ENCODE peak calls at places on chromosomes 2 and 18, in five cellular contexts. One of them, this sample, is unnamed.
A peak's percentile ranks its signal among the peaks of the same experiment; 100 is the strongest.

GRCh38 chr18:13178976-13179375 is 39.6 kb upstream of the LDLRAD4 start:
- DNase-seq in cardiac fibroblast: no peak
- DNase-seq in LNCaP clone FGC: no peak
- DNase-seq in dorsolateral prefrontal cortex: no peak
- DNase-seq in colonic mucosa: no peak
- DNase-seq in this sample: peak; percentile 35

GRCh38 chr2:84493494-84493893 is 22.8 kb upstream of the DNAH6 start:
- DNase-seq in cardiac fibroblast: peak; percentile 92
- DNase-seq in LNCaP clone FGC: no peak
- DNase-seq in dorsolateral prefrontal cortex: no peak
- DNase-seq in colonic mucosa: no peak
- DNase-seq in this sample: peak; percentile 75

GRCh38 chr18:77766421-77766820 is 516.8 kb downstream of the GALR1 start:
- DNase-seq in cardiac fibroblast: no peak
- DNase-seq in LNCaP clone FGC: no peak
- DNase-seq in dorsolateral prefrontal cortex: no peak
- DNase-seq in colonic mucosa: no peak
- DNase-seq in this sample: no peak

GRCh38 chr2:160076935-160077334 is 14.5 kb upstream of the PLA2R1 start:
- DNase-seq in cardiac fibroblast: no peak
- DNase-seq in LNCaP clone FGC: no peak
- DNase-seq in dorsolateral prefrontal cortex: no peak
- DNase-seq in colonic mucosa: no peak
- DNase-seq in this sample: no peak

GRCh38 chr2:219748673-219749570 is 121.5 kb downstream of the SLC4A3 start:
- DNase-seq in cardiac fibroblast: no peak
- DNase-seq in LNCaP clone FGC: no peak
- DNase-seq in dorsolateral prefrontal cortex: no peak
- DNase-seq in colonic mucosa: no peak
- DNase-seq in this sample: no peak

GRCh38 chr2:64319930-64320329 is 134.0 kb upstream of the LGALSL start:
- DNase-seq in cardiac fibroblast: no peak
- DNase-seq in LNCaP clone FGC: no peak
- DNase-seq in dorsolateral prefrontal cortex: no peak
- DNase-seq in colonic mucosa: no peak
- DNase-seq in this sample: no peak

GRCh38 chr2:120932472-120932871 is 196.8 kb downstream of the GLI2 start:
- DNase-seq in cardiac fibroblast: no peak
- DNase-seq in LNCaP clone FGC: no peak
- DNase-seq in dorsolateral prefrontal cortex: no peak
- DNase-seq in colonic mucosa: no peak
- DNase-seq in this sample: no peak

GRCh38 chr2:177242136-177242987 is 22.2 kb downstream of the NFE2L2 start:
- DNase-seq in cardiac fibroblast: peak; percentile 94
- DNase-seq in LNCaP clone FGC: peak; percentile 74
- DNase-seq in dorsolateral prefrontal cortex: no peak
- DNase-seq in colonic mucosa: no peak
- DNase-seq in this sample: peak; percentile 96

GRCh38 chr18:67705748-67706147 is 189.2 kb upstream of the DSEL start:
- DNase-seq in cardiac fibroblast: peak; percentile 15
- DNase-seq in LNCaP clone FGC: no peak
- DNase-seq in dorsolateral prefrontal cortex: no peak
- DNase-seq in colonic mucosa: no peak
- DNase-seq in this sample: peak; percentile 10

GRCh38 chr2:230749111-230749510 is 36.5 kb downstream of the CAB39 start:
- DNase-seq in cardiac fibroblast: peak; percentile 72
- DNase-seq in LNCaP clone FGC: no peak
- DNase-seq in dorsolateral prefrontal cortex: no peak
- DNase-seq in colonic mucosa: no peak
- DNase-seq in this sample: no peak
- TF ChIP-seq CTCF in cardiac fibroblast: no peak
- TF ChIP-seq CTCF in LNCaP clone FGC: no peak
- TF ChIP-seq CTCF in dorsolateral prefrontal cortex: no peak
- TF ChIP-seq CTCF in colonic mucosa: no peak
- TF ChIP-seq CTCF in this sample: no peak

DNA sequence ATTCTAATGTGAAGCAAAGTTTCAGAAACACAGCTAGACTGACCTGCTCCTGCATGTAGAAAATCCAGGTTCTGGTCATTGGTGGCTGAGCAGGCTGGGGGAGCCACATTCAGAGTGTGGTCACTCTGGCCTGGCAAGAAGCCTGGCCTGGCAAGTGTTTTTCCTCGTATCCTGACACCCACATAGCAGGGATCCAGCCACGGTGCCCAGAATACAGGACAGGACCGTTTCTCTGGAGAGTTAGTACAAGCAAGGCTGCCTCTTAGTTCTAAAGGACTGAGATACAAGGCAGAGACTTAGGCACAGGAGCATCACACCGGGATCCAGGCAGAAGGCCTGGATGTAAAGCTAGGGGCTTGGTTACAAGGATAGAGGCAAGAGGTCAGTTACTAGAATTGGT is 4.8 kb upstream of the LAMA1 start:
- DNase-seq in cardiac fibroblast: no peak
- DNase-seq in LNCaP clone FGC: no peak
- DNase-seq in dorsolateral prefrontal cortex: no peak
- DNase-seq in colonic mucosa: no peak
- DNase-seq in this sample: no peak
- H3K4me3 ChIP-seq in cardiac fibroblast: no peak overlapping the region
- H3K4me3 ChIP-seq in LNCaP clone FGC: no peak overlapping the region
- H3K4me3 ChIP-seq in dorsolateral prefrontal cortex: no peak overlapping the region
- H3K4me3 ChIP-seq in colonic mucosa: no peak overlapping the region
- H3K4me3 ChIP-seq in this sample: no peak overlapping the region

DNA sequence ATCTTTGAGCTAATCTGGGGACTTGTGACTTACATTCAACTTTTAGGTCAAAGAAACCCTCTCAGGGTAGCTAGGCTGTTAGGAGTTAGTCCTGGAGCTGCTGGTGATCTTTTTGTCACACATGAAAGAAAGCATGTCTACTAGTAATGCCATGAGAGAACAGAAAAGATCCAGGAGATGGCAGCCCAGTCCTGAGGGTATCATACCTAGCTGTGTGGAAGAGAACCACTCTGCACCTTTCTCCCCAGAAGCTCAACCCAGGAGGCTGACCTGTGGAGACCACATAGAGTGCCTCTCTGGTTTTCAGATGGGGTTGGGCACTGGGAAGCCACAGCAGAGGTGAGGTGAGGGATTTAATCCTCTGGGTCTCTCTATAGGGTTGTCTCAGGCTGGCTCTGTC is 460.2 kb upstream of the UBE2E3 start:
- DNase-seq in cardiac fibroblast: peak; percentile 43
- DNase-seq in LNCaP clone FGC: no peak
- DNase-seq in dorsolateral prefrontal cortex: no peak
- DNase-seq in colonic mucosa: peak; percentile 18
- DNase-seq in this sample: no peak
- TF ChIP-seq CTCF in cardiac fibroblast: no peak
- TF ChIP-seq CTCF in LNCaP clone FGC: no peak
- TF ChIP-seq CTCF in dorsolateral prefrontal cortex: peak; percentile 23
- TF ChIP-seq CTCF in colonic mucosa: no peak
- TF ChIP-seq CTCF in this sample: no peak

GRCh38 chr2:230827774-230828271 is 36.9 kb upstream of the ITM2C start:
- DNase-seq in cardiac fibroblast: no peak
- DNase-seq in LNCaP clone FGC: no peak
- DNase-seq in dorsolateral prefrontal cortex: no peak
- DNase-seq in colonic mucosa: no peak
- DNase-seq in this sample: no peak
- H3K4me3 ChIP-seq in cardiac fibroblast: no peak overlapping the region
- H3K4me3 ChIP-seq in LNCaP clone FGC: no peak overlapping the region
- H3K4me3 ChIP-seq in dorsolateral prefrontal cortex: peak overlapping the region; percentile 13
- H3K4me3 ChIP-seq in colonic mucosa: peak overlapping the region; percentile 42
- H3K4me3 ChIP-seq in this sample: no peak overlapping the region

This sample was measured in fibroblast of villous mesenchyme.